ENCODE peak calls at places on chromosomes 16 and 17, in four cellular contexts. L is nucleus accumbens, F is K562, H is body of pancreas. U is an unnamed sample.
A peak's percentile ranks its signal among the peaks of the same experiment; 100 is the strongest.

GRCh38 chr16:66668777-66669444 is 27.6 kb downstream of the CMTM4 start:
- DNase-seq in F (no peak), L (no peak), H (no peak), U (peak; percentile 58)

GRCh38 chr17:38460716-38461650 is 32.7 kb downstream of the ARHGAP23 start:
- DNase-seq in L (no peak), H (no peak), F (peak; percentile 69), U (no peak)

GRCh38 chr17:13862341-13862740 is 207.0 kb upstream of the COX10 start:
- DNase-seq in H (no peak), L (no peak), F (no peak), U (no peak)

GRCh38 chr16:23088018-23088417 is 61.2 kb downstream of the USP31 start:
- DNase-seq in L (no peak), F (no peak), H (no peak), U (no peak)

GRCh38 chr16:90019543-90020259 is 445 bp upstream of the DBNDD1 start:
- DNase-seq in H (peak; percentile 48), L (no peak), F (peak; percentile 96), U (peak; percentile 65)

GRCh38 chr17:74860229-74860998 is 729 bp upstream of the GRIN2C start:
- DNase-seq in H (no peak), L (no peak), F (no peak), U (no peak)

GRCh38 chr17:30894236-30894635 is 11.8 kb downstream of the TEFM start:
- DNase-seq in H (no peak), F (no peak), L (no peak), U (no peak)

GRCh38 chr16:4578961-4579530 is 22.9 kb downstream of the C16orf96 start:
- DNase-seq in L (no peak), F (peak; percentile 4), H (no peak), U (peak; percentile 91)

GRCh38 chr17:16478693-16479092 is 13.3 kb downstream of the LRRC75A start:
- DNase-seq in L (no peak), F (no peak), H (no peak), U (no peak)

GRCh38 chr17:75552847-75553552 is 27.5 kb downstream of the LLGL2 start:
- DNase-seq in F (no peak), L (no peak), H (no peak), U (no peak)

GRCh38 chr17:2874211-2874686 is 78.0 kb downstream of the RAP1GAP2 start:
- DNase-seq in H (peak; percentile 83), L (no peak), F (no peak), U (no peak)

GRCh38 chr17:37830151-37830993 is 85.5 kb upstream of the HNF1B start:
- DNase-seq in L (no peak), H (no peak), F (no peak), U (no peak)

GRCh38 chr17:83057793-83058477 is 21.5 kb upstream of the METRNL start:
- DNase-seq in L (no peak), H (no peak), F (no peak), U (no peak)

GRCh38 chr17:55726440-55726839 is 3.8 kb upstream of the TMEM100 start:
- DNase-seq in F (no peak), H (peak; percentile 27), L (no peak), U (no peak)

GRCh38 chr16:19228057-19228456 is 57.5 kb upstream of the CLEC19A start:
- DNase-seq in F (no peak), L (no peak), H (no peak), U (no peak)

GRCh38 chr16:89246903-89247733 is 29.6 kb downstream of the ZNF778 start:
- DNase-seq in L (peak; percentile 87), F (peak; percentile 100), H (peak; percentile 87), U (peak; percentile 76)